ENCODE peak calls at places on chromosomes 4 and X, in six cellular contexts. X, E, V, D, L and H are unnamed samples.

GRCh38 chrX:1139101-1139500 is 73.3 kb downstream of the CRLF2 start:
- DNase-seq in X (no peak), E (no peak), V (peak), D (peak), L (no peak), H (no peak)

GRCh38 chr4:175499735-175500352 is 312.2 kb downstream of the GPM6A start:
- DNase-seq in X (no peak), E (no peak), V (peak), D (no peak), L (no peak), H (no peak)

GRCh38 chr4:124322234-124322831 is 390.2 kb downstream of the ANKRD50 start:
- DNase-seq in X (peak), E (peak), V (no peak), D (no peak), L (no peak), H (peak)

GRCh38 chr4:189463734-189464133 is 476.9 kb upstream of the FRG1 start:
- DNase-seq in X (no peak), E (no peak), V (no peak), D (no peak), L (no peak), H (no peak)

GRCh38 chr4:41106081-41106480 is 108.3 kb downstream of the APBB2 start:
- DNase-seq in X (no peak), E (peak), V (no peak), D (no peak), L (no peak), H (no peak)

GRCh38 chr4:54781771-54782170 is 124.0 kb downstream of the KIT start:
- DNase-seq in X (peak), E (peak), V (no peak), D (no peak), L (no peak), H (peak)

GRCh38 chrX:666762-667161 is 36.2 kb downstream of the SHOX start:
- DNase-seq in X (no peak), E (peak), V (peak), D (no peak), L (no peak), H (no peak)

GRCh38 chr4:127781303-127782024 is 658 bp upstream of the HSPA4L start:
- DNase-seq in X (peak), E (peak), V (peak), D (peak), L (peak), H (peak)

GRCh38 chr4:6902318-6903042 is 7.1 kb upstream of the TBC1D14 start:
- DNase-seq in X (no peak), E (no peak), V (peak), D (no peak), L (no peak), H (no peak)

GRCh38 chr4:75726577-75726976 is 2.2 kb downstream of the USO1 start:
- DNase-seq in X (no peak), E (peak), V (no peak), D (no peak), L (no peak), H (peak)

GRCh38 chr4:188262464-188262863 is 123.2 kb downstream of the TRIML1 start:
- DNase-seq in X (peak), E (no peak), V (no peak), D (no peak), L (no peak), H (peak)

GRCh38 chrX:19613645-19614323 is 98.5 kb upstream of the MAP3K15 start:
- DNase-seq in X (no peak), E (no peak), V (no peak), D (peak), L (peak), H (no peak)

GRCh38 chrX:115689931-115690330 is 129.0 kb downstream of the PLS3 start:
- DNase-seq in X (peak), E (peak), V (no peak), D (no peak), L (no peak), H (peak)

GRCh38 chrX:15567886-15568616 is 32.7 kb downstream of the ACE2 start:
- DNase-seq in X (peak), E (no peak), V (no peak), D (no peak), L (no peak), H (no peak)

GRCh38 chr4:176534566-176534965 is 214.8 kb downstream of the SPCS3 start:
- DNase-seq in X (peak), E (peak), V (no peak), D (no peak), L (no peak), H (peak)

GRCh38 chr4:2079926-2080325 is 20.8 kb downstream of the NAT8L start:
- DNase-seq in X (no peak), E (no peak), V (peak), D (no peak), L (peak), H (no peak)

GRCh38 chr4:91057871-91058270 is 930.7 kb downstream of the CCSER1 start:
- DNase-seq in X (no peak), E (no peak), V (no peak), D (no peak), L (no peak), H (no peak)

GRCh38 chrX:6810796-6811195 is 275.9 kb upstream of the VCX3A start:
- DNase-seq in X (no peak), E (peak), V (no peak), D (no peak), L (no peak), H (peak)

GRCh38 chrX:49704692-49705404 is 9.1 kb upstream of the PAGE1 start:
- DNase-seq in X (no peak), E (no peak), V (no peak), D (no peak), L (no peak), H (no peak)

GRCh38 chr4:17664755-17665154 is 50.3 kb downstream of the MED28 start:
- DNase-seq in X (no peak), E (no peak), V (no peak), D (no peak), L (no peak), H (no peak)

GRCh38 chr4:85611661-85612060 is 136.7 kb downstream of the ARHGAP24 start:
- DNase-seq in X (no peak), E (no peak), V (no peak), D (no peak), L (no peak), H (no peak)

GRCh38 chrX:65821721-65822496 is 154.5 kb downstream of the MSN start:
- DNase-seq in X (no peak), E (no peak), V (no peak), D (no peak), L (peak), H (no peak)

GRCh38 chr4:81353861-81354260 is 117.8 kb downstream of the RASGEF1B start:
- DNase-seq in X (no peak), E (peak), V (no peak), D (no peak), L (no peak), H (peak)

GRCh38 chrX:38247051-38247450 is 26.4 kb upstream of the SRPX start:
- DNase-seq in X (no peak), E (no peak), V (no peak), D (no peak), L (no peak), H (no peak)

GRCh38 chr4:53601251-53601764 is 10.0 kb upstream of the LNX1 start:
- DNase-seq in X (peak), E (no peak), V (no peak), D (peak), L (no peak), H (no peak)

GRCh38 chr4:932713-933070 is 432 bp downstream of the TMEM175 start:
- DNase-seq in X (no peak), E (no peak), V (no peak), D (peak), L (no peak), H (no peak)
- TF ChIP-seq CTCF in X (peak), E (no peak), V (no peak), D (no peak), L (no peak), H (no peak)

GRCh38 chrX:9573282-9574106 is 108.6 kb downstream of the TBL1X start:
- DNase-seq in X (no peak), E (no peak), V (no peak), D (no peak), L (no peak), H (no peak)
- TF ChIP-seq CTCF in X (no peak), E (no peak), V (no peak), D (no peak), L (no peak), H (peak)

GRCh38 chr4:148044889-148045352 is 313.0 kb downstream of the ARHGAP10 start:
- DNase-seq in X (no peak), E (no peak), V (no peak), D (no peak), L (no peak), H (peak)
- TF ChIP-seq CTCF in X (peak), E (peak), V (no peak), D (no peak), L (peak), H (peak)

GRCh38 chr4:183098723-183099536 is at the start of gene WWC2:
- DNase-seq in X (peak), E (peak), V (peak), D (peak), L (peak), H (peak)

GRCh38 chr4:183098080-183098722 is 856 bp upstream of the WWC2 start:
- DNase-seq in X (peak), E (peak), V (peak), D (peak), L (peak), H (peak)

GRCh38 chr4:183100827-183101226 is 1.8 kb downstream of the WWC2 start:
- DNase-seq in X (no peak), E (no peak), V (no peak), D (no peak), L (no peak), H (no peak)

GRCh38 chr4:183100298-183100599 is 1.2 kb downstream of the WWC2 start:
- DNase-seq in X (no peak), E (no peak), V (no peak), D (no peak), L (no peak), H (no peak)

DNA sequence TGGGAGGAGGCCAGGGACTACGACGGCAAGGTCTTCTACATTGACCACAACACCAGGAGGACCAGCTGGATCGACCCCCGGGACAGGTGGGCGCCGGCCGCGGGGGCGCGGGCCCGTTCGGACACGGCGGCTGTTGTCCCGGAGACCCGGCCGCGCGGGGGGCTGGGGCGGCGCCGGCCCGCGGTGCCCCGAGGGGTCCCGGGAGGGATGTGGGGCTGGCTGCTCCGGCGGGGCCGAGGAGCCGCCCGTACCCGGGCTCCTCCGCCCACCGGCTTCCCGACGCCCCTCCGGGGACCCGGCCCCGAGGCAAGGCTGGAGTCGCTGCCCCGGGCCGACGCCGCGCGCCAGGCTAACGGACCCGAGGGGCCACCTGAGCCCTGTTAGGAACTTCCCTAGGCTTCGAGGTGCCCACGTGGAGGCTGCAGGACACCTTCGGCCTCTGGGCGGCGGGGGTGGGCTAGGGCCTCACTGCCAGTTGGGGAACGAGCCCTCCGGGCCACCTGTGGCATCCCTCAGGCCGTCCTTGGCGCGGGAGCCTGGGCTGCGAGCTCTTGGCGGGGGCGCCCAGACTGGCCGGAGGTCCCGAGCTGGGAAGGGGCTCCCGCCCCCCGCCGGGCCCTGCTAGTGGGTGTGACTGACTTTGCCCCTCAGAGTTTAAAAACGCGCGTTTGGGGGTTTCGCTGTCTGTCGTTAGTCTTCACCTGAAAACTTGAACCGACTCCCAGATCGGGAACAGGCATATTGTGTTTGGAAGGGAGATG is 660 bp downstream of the WWC2 start:
- DNase-seq in X (no peak), E (no peak), V (peak), D (peak), L (peak), H (no peak)
- TF ChIP-seq CTCF in X (no peak), E (peak), V (no peak), D (no peak), L (peak), H (peak)

DNA sequence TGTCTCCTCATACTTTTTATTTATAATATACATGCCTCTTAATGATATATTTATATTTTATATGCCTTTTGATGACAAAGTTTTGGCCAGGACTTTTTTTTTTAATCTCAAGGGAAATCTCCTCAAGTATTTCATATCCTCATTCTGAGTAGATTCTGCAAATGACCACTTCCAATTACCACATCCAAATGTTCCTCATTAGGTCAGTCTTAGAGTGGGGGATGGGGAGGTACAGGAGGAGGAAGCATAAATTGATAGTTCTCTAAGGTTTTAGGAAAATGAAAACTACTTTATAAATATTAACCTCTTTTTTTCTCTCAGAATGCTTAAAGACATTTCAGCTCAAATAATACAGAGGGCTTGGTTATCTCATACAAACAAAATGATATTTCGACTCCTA is 3.6 kb downstream of the CXorf58 start:
- DNase-seq in X (no peak), E (no peak), V (no peak), D (no peak), L (no peak), H (no peak)
- TF ChIP-seq CTCF in X (no peak), E (no peak), V (no peak), D (no peak), L (no peak), H (no peak)

DNA sequence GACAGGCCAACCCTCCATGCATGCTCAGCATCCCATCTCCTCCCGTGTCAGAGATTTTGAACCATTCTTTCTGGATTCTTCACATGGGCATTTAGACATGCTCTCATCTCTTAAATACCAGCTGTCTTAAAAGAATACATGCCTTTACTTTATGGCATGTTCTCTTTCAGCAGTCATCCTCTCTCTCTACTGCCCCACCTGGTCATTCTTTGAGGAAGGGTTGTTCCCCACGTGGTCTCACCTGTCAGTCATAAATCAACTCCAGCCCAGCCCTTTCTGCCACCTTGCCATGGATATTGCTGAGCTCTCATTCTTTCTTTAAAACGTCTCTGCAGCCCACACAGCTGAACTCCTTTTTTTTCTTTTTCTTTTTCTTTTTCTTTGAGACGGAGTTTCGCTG is 111.3 kb downstream of the ARHGAP10 start:
- DNase-seq in X (no peak), E (no peak), V (no peak), D (no peak), L (no peak), H (no peak)
- TF ChIP-seq CTCF in X (peak), E (no peak), V (no peak), D (peak), L (no peak), H (peak)

GRCh38 chrX:11472879-11473278 is 179.7 kb downstream of the AMELX start:
- DNase-seq in X (peak), E (no peak), V (no peak), D (no peak), L (no peak), H (peak)
- TF ChIP-seq CTCF in X (no peak), E (no peak), V (no peak), D (no peak), L (no peak), H (no peak)